ENCODE peak calls at places on chromosomes 5 and 9, in eight cellular contexts. N is HCT116, D is GM12878, B is SK-N-SH, W is HepG2, Z is HL-60, F is GM23338, G is K562. E is an unnamed sample.

GRCh38 chr5:139641116-139642080 is 6.8 kb upstream of the CXXC5 start:
- DNase-seq in W (no peak), N (no peak), B (peak; percentile 18), F (no peak), D (no peak), Z (no peak), G (no peak), E (no peak)

GRCh38 chr5:170923910-170924620 is 62.2 kb downstream of the RANBP17 start:
- DNase-seq in F (no peak), G (no peak), N (no peak), B (no peak), D (no peak), Z (no peak), W (no peak), E (no peak)

GRCh38 chr5:150402226-150402773 is 10.4 kb downstream of the CD74 start:
- DNase-seq in N (no peak), G (no peak), B (no peak), Z (no peak), D (no peak), W (no peak), F (no peak), E (no peak)

GRCh38 chr9:32589083-32589713 is 16.2 kb upstream of the NDUFB6 start:
- DNase-seq in W (peak; percentile 28), D (no peak), B (peak; percentile 58), N (peak; percentile 38), Z (no peak), F (peak; percentile 57), G (no peak), E (no peak)

GRCh38 chr5:33008751-33009418 is 297.8 kb downstream of the NPR3 start:
- DNase-seq in W (no peak), Z (no peak), N (peak; percentile 64), D (no peak), G (no peak), B (no peak), F (peak; percentile 67), E (peak; percentile 83)

GRCh38 chr9:98380065-98380681 is 124.7 kb upstream of the TBC1D2 start:
- DNase-seq in N (no peak), B (peak; percentile 19), D (peak; percentile 26), W (no peak), G (peak; percentile 17), F (peak; percentile 68), Z (no peak), E (no peak)

GRCh38 chr5:52786391-52786790 is 1.3 kb upstream of the ITGA1 start:
- DNase-seq in D (no peak), N (no peak), F (no peak), B (no peak), Z (no peak), G (no peak), W (no peak), E (no peak)

GRCh38 chr9:28934111-28934510 is 1360.8 kb upstream of the C9orf72 start:
- DNase-seq in B (no peak), W (no peak), D (no peak), F (no peak), N (no peak), G (no peak), Z (no peak), E (no peak)

GRCh38 chr9:98774746-98775145 is 21.6 kb downstream of the ANKS6 start:
- DNase-seq in F (peak; percentile 64), B (peak; percentile 71), Z (peak; percentile 25), G (peak; percentile 81), W (no peak), D (no peak), N (no peak), E (no peak)

GRCh38 chr9:129138476-129139232 is 27.4 kb downstream of the PTPA start:
- DNase-seq in B (no peak), G (no peak), N (no peak), D (no peak), Z (no peak), W (no peak), F (no peak), E (no peak)

GRCh38 chr9:123871781-123872180 is 58.1 kb downstream of the DENND1A start:
- DNase-seq in G (no peak), B (no peak), W (no peak), F (peak; percentile 24), N (no peak), D (no peak), Z (no peak), E (no peak)

GRCh38 chr5:14948341-14948830 is 76.8 kb upstream of the ANKH start:
- DNase-seq in W (no peak), F (no peak), N (no peak), G (no peak), Z (no peak), D (no peak), B (no peak), E (no peak)

GRCh38 chr5:139745800-139746690 is 49.6 kb upstream of the PSD2 start:
- DNase-seq in Z (no peak), G (peak; percentile 94), N (peak; percentile 72), B (peak; percentile 85), F (peak; percentile 99), D (no peak), W (peak; percentile 85), E (no peak)

GRCh38 chr9:14203366-14204056 is 110.4 kb downstream of the NFIB start:
- DNase-seq in N (no peak), G (no peak), D (no peak), B (peak; percentile 22), Z (no peak), F (no peak), W (no peak), E (no peak)

GRCh38 chr9:2502760-2503159 is 118.8 kb upstream of the VLDLR start:
- DNase-seq in D (no peak), W (no peak), N (no peak), F (no peak), G (no peak), B (no peak), Z (no peak), E (no peak)

GRCh38 chr5:123690821-123691220 is 178.8 kb downstream of the CSNK1G3 start:
- DNase-seq in Z (no peak), B (no peak), W (no peak), G (no peak), F (no peak), D (no peak), N (no peak), E (no peak)

GRCh38 chr9:106953166-106953565 is 90.2 kb downstream of the ZNF462 start:
- DNase-seq in G (no peak), Z (no peak), N (no peak), B (no peak), W (no peak), D (no peak), F (peak; percentile 14), E (peak; percentile 62)

GRCh38 chr9:123938401-123938800 is 8.5 kb upstream of the DENND1A start:
- DNase-seq in D (no peak), Z (no peak), B (no peak), G (no peak), F (no peak), W (no peak), N (no peak), E (no peak)

GRCh38 chr5:154712518-154713437 is 42.4 kb upstream of the LARP1 start:
- DNase-seq in N (peak; percentile 46), B (no peak), W (no peak), Z (no peak), G (peak; percentile 5), D (no peak), F (peak; percentile 98), E (no peak)

GRCh38 chr5:125487231-125487630 is 740.8 kb upstream of the ZNF608 start:
- DNase-seq in D (no peak), G (no peak), W (no peak), Z (no peak), B (no peak), N (no peak), F (no peak), E (no peak)

GRCh38 chr9:129945314-129945713 is 97.7 kb downstream of the FNBP1 start:
- DNase-seq in F (no peak), W (no peak), G (no peak), Z (no peak), B (no peak), D (no peak), N (no peak), E (no peak)

DNA sequence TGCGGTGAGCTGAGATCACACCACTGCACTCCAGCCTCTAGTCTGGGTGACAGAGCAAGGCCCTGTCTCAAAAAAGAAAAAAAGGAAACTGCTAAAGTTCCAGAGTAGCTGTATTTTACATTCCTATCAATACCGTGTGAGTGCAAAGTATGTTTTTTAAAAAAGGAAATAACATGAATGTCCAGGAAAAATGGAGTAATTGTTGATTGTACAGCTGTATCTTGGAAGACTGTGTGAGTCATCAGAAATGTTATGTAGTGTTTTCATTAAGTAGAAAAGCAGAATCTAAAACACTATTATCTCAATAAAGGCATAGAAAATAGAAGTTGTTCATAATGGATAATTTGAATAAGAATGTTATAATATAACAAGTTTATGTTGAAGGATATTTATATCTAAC is 53.9 kb downstream of the ZCCHC7 start:
- DNase-seq in D (no peak), F (no peak), B (no peak), Z (no peak), W (no peak), G (no peak), N (no peak), E (no peak)
- TF ChIP-seq POLR2AphosphoS5 in D (no peak), F (no peak), B (no peak), Z (no peak), W (no peak), G (no peak), N (no peak), E (no peak)

DNA sequence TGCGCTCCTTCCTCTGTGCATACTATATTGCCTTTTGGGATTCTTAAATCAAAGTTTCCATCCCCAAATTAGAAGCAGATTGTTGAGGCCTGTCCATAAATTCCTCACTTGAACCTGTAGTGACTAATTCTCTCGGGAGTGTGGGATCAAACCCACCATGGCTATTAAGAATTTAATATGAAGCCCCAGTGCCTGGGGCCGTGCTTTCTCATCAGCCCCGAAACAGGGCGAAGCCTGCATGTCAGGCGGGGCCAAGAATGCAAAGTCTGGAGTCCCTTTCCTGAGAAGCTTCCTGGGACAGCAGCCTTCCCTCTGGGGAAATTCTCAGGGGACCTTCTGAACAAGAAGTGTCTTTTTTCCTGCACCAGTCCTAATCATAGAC is 29.3 kb upstream of the FAT2 start:
- DNase-seq in B (no peak), W (no peak), G (no peak), D (no peak), F (no peak), Z (no peak), N (no peak), E (no peak)
- TF ChIP-seq REST in B (no peak), W (no peak), G (no peak), D (no peak), F (no peak), Z (no peak), N (no peak), E (no peak)

DNA sequence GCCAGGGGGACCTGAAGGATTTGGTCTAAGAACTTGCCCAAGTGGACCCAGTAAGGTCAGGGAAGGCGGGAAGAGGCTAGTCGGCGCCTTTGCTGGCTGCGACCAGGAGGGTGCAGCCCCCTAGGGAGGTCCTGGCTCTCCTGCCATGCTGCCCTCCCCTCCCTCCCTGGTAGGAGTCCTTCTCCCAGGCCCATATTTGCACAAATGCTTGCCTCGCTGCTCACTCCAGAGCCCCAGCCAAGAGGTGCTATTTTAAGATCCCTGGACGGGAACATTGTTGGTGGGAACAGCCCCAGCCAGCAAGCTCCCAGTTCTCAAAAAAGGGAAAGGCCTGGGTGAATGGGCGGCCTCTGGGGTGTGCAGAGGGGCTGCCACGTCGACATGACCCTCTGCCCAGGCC is 4.3 kb upstream of the IL17B start:
- DNase-seq in Z (no peak), F (no peak), N (no peak), G (no peak), B (no peak), D (no peak), W (no peak), E (no peak)
- TF ChIP-seq POLR2AphosphoS5 in Z (no peak), F (no peak), N (no peak), G (no peak), B (no peak), D (no peak), W (no peak), E (no peak)

GRCh38 chr5:118937393-118938061 is 50.8 kb downstream of the DTWD2 start:
- DNase-seq in W (peak; percentile 43), D (peak; percentile 5), G (no peak), N (no peak), B (no peak), Z (no peak), F (no peak), E (no peak)
- TF ChIP-seq REST in W (no peak), D (no peak), G (no peak), N (no peak), B (no peak), Z (no peak), F (no peak), E (no peak)

E was measured in Panc1.